ENCODE peak calls at places on chromosome 10, in four cellular contexts. S is uterus, G is tibial artery, L is hepatocyte. Y is an unnamed sample. For H3K4me1 and H3K36me3, the result is how much of the 10 kb centered on the place peaks cover.

GRCh38 chr10:46273506-46274477 is 13.0 kb upstream of the ANTXRL start:
- DNase-seq in L (no peak), G (peak), S (peak), Y (peak)

GRCh38 chr10:44183667-44184632 is 200.9 kb downstream of the CXCL12 start:
- DNase-seq in L (no peak), G (no peak), S (no peak), Y (no peak)

GRCh38 chr10:76558996-76559888 is 1078.4 kb downstream of the KCNMA1 start:
- DNase-seq in S (no peak), G (no peak), L (peak), Y (no peak)

GRCh38 chr10:12803781-12804180 is 197.7 kb downstream of the CCDC3 start:
- DNase-seq in G (no peak), L (no peak), S (no peak), Y (no peak)

GRCh38 chr10:131852823-131853609 is 47.8 kb upstream of the PPP2R2D start:
- DNase-seq in G (peak), S (peak), L (no peak), Y (peak)

GRCh38 chr10:5887029-5887428 is 2.7 kb downstream of the ANKRD16 start:
- DNase-seq in L (no peak), S (no peak), G (no peak), Y (no peak)

GRCh38 chr10:17503795-17504194 is 49.4 kb upstream of the ST8SIA6 start:
- DNase-seq in S (no peak), G (no peak), L (no peak), Y (no peak)

GRCh38 chr10:117424789-117425649 is 49.8 kb upstream of the PDZD8 start:
- DNase-seq in S (no peak), L (no peak), G (no peak), Y (no peak)

GRCh38 chr10:76881477-76882220 is 756.0 kb downstream of the KCNMA1 start:
- DNase-seq in S (no peak), G (no peak), L (no peak), Y (no peak)

GRCh38 chr10:104577861-104578480 is 63.1 kb upstream of the SORCS3 start:
- DNase-seq in L (no peak), G (no peak), S (no peak), Y (no peak)

GRCh38 chr10:97325754-97326153 is 6.7 kb downstream of the FRAT1 start:
- DNase-seq in G (no peak), L (no peak), S (no peak), Y (peak)

GRCh38 chr10:103765981-103766380 is 89.4 kb downstream of the SH3PXD2A start:
- DNase-seq in S (no peak), L (no peak), G (no peak), Y (peak)

GRCh38 chr10:94108200-94108599 is 114.5 kb downstream of the PLCE1 start:
- DNase-seq in L (no peak), G (no peak), S (no peak), Y (no peak)

GRCh38 chr10:11357361-11357760 is 254.1 kb downstream of the USP6NL start:
- DNase-seq in L (no peak), G (peak), S (no peak), Y (no peak)

GRCh38 chr10:60099998-60100747 is 193.8 kb upstream of the CCDC6 start:
- DNase-seq in L (peak), S (no peak), G (no peak), Y (no peak)

GRCh38 chr10:67884842-67885680 is 605 bp downstream of the SIRT1 start:
- DNase-seq in S (peak), L (peak), G (peak), Y (peak)

GRCh38 chr10:121490906-121491519 is 107.2 kb downstream of the FGFR2 start:
- DNase-seq in S (peak), G (peak), L (no peak), Y (no peak)

GRCh38 chr10:99742701-99743100 is 10.7 kb downstream of the CUTC start:
- DNase-seq in G (no peak), L (no peak), S (no peak), Y (no peak)

GRCh38 chr10:78805176-78805575 is 263.6 kb upstream of the ZMIZ1 start:
- DNase-seq in L (peak), G (peak), S (peak), Y (peak)

GRCh38 chr10:60549686-60550085 is 160.0 kb upstream of the ANK3 start:
- DNase-seq in G (no peak), L (peak), S (no peak), Y (no peak)

GRCh38 chr10:132879408-132880147 is 62.8 kb downstream of the CFAP46 start:
- DNase-seq in G (peak), S (peak), L (no peak), Y (peak)

GRCh38 chr10:131212763-131213325 is 98.7 kb downstream of the TCERG1L start:
- DNase-seq in S (no peak), L (no peak), G (peak), Y (peak)

GRCh38 chr10:82267014-82267413 is 392.0 kb downstream of the NRG3 start:
- DNase-seq in G (no peak), S (no peak), L (no peak), Y (no peak)

GRCh38 chr10:93288679-93289634 is 193.2 kb downstream of the MYOF start:
- DNase-seq in L (peak), G (peak), S (peak), Y (no peak)

GRCh38 chr10:17430647-17431355 is 23.6 kb downstream of the ST8SIA6 start:
- DNase-seq in L (peak), S (peak), G (peak), Y (peak)

DNA sequence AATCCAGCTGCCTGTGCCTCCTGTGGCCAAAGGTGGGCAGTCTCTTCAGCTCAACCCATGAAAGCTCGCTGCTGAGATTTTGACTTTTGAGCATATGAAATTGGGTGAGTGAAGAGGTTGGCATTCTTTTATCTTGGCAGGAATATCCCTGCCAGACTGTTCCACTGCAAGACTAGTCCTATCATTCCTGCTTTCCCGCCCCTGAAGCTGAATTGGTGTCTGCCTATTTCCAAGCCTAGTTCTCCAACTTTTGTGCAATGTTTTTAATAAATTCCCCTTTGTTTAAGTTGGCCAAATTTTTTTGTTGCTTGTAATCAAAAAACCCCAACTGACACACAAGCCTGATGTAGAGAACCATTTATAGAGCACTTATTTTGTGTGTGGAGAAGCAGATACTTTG is 34.8 kb upstream of the BICC1 start:
- DNase-seq in G (no peak), L (no peak), S (no peak), Y (no peak)
- H3K4me1 ChIP-seq in G (under half), L (under half), S (under half), Y (under half)

GRCh38 chr10:101645659-101646058 is 49.3 kb downstream of the FBXW4 start:
- DNase-seq in G (no peak), L (no peak), S (no peak), Y (no peak)

GRCh38 chr10:101650841-101651240 is 44.1 kb downstream of the FBXW4 start:
- DNase-seq in G (no peak), S (no peak), L (no peak), Y (no peak)

GRCh38 chr10:101646369-101646768 is 48.6 kb downstream of the FBXW4 start:
- DNase-seq in G (no peak), L (no peak), S (peak), Y (no peak)

GRCh38 chr10:101653536-101653935 is 41.4 kb downstream of the FBXW4 start:
- DNase-seq in S (no peak), L (no peak), G (no peak), Y (no peak)

GRCh38 chr10:101649530-101650085 is 45.4 kb downstream of the FBXW4 start:
- DNase-seq in S (no peak), G (no peak), L (no peak), Y (no peak)
- H3K36me3 ChIP-seq in S (under half), G (under half), L (under half), Y (under half)

GRCh38 chr10:31697271-31698168 is 231.1 kb downstream of the ARHGAP12 start:
- DNase-seq in G (peak), L (peak), S (peak), Y (peak)
- H3K4me1 ChIP-seq in G (under half), L (under half), S (under half), Y (under half)

DNA sequence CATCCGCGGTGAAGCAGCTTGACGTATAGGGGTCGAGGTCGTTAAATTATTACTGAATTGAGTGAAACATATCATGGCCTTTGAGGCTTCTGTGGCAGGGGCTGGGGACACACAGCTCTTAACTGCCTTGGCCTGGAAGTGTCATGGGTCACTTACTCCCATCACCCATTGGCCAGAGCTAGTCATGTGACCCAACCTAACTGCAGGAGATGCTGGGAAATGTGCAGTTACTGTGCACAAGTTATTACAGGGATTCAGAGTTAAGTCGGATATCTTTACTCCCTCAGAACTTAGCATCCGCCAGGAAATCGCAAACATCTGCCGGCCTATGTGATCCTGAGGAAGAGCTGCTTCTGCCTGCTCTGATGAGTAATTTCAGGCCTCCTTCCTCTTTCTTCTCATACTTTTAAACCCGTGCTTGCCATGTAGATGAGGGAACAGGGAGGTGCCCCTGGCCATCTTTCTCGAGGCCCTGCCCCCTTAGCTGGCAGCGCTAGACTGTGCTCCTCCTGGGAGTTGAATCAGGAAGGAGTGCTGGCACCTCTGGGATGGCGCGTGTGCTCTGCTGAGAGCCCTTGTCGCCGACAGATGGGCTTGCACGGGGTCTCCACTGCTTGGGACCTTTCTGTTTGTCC is 203.6 kb downstream of the TCF7L2 start:
- DNase-seq in S (no peak), G (no peak), L (no peak), Y (no peak)
- H3K36me3 ChIP-seq in S (under half), G (half or more), L (under half), Y (half or more)

GRCh38 chr10:72104472-72105097 is 16.2 kb upstream of the SPOCK2 start:
- DNase-seq in L (no peak), S (no peak), G (no peak), Y (no peak)

GRCh38 chr10:72106896-72107295 is 18.5 kb upstream of the SPOCK2 start:
- DNase-seq in S (no peak), L (no peak), G (no peak), Y (no peak)

GRCh38 chr10:72106154-72106849 is 18.0 kb upstream of the SPOCK2 start:
- DNase-seq in L (no peak), S (no peak), G (no peak), Y (no peak)

GRCh38 chr10:72105098-72105475 is 16.7 kb upstream of the SPOCK2 start:
- DNase-seq in S (no peak), L (no peak), G (no peak), Y (no peak)

GRCh38 chr10:72105675-72106074 is 17.3 kb upstream of the SPOCK2 start:
- DNase-seq in S (no peak), L (no peak), G (no peak), Y (no peak)
- H3K4me1 ChIP-seq in S (under half), L (under half), G (under half), Y (under half)

Y was measured in kidney.